ENCODE peak calls at places on chromosome 22, in six cellular contexts. R is endothelial cell of umbilical vein, F is prostate gland, L is AG04450, D is hepatocyte, Z is pancreas. C is an unnamed sample.

GRCh38 chr22:26097840-26098239 is 71.4 kb upstream of the SEZ6L start:
- DNase-seq in Z (no peak), R (no peak), L (no peak), F (no peak), D (no peak), C (no peak)

GRCh38 chr22:29149841-29150555 is 55.7 kb upstream of the EMID1 start:
- DNase-seq in Z (no peak), D (no peak), L (no peak), F (no peak), R (no peak), C (peak; percentile 71)

GRCh38 chr22:28907311-28908008 is 24.1 kb downstream of the ZNRF3 start:
- DNase-seq in Z (no peak), D (no peak), L (no peak), F (no peak), R (no peak), C (peak; percentile 31)

GRCh38 chr22:46703996-46704370 is 34.1 kb downstream of the CERK start:
- DNase-seq in Z (no peak), D (no peak), R (no peak), L (no peak), F (no peak), C (no peak)

GRCh38 chr22:19150482-19151328 is 613 bp upstream of the GSC2 start:
- DNase-seq in L (no peak), D (no peak), Z (no peak), F (no peak), R (no peak), C (no peak)

GRCh38 chr22:33274214-33274828 is 216.1 kb upstream of the SYN3 start:
- DNase-seq in Z (no peak), R (no peak), D (no peak), F (no peak), L (no peak), C (peak; percentile 34)

GRCh38 chr22:20807315-20807752 is 33.4 kb downstream of the SERPIND1 start:
- DNase-seq in D (peak; percentile 49), R (no peak), F (no peak), Z (no peak), L (peak; percentile 89), C (peak; percentile 36)

GRCh38 chr22:25849514-25849913 is 107.5 kb downstream of the MYO18B start:
- DNase-seq in F (no peak), D (no peak), Z (peak; percentile 41), L (no peak), R (no peak), C (no peak)

GRCh38 chr22:27462190-27462589 is 339.4 kb downstream of the MN1 start:
- DNase-seq in R (no peak), D (peak; percentile 44), L (no peak), F (no peak), Z (no peak), C (no peak)

GRCh38 chr22:23117275-23117674 is 24.5 kb downstream of the RSPH14 start:
- DNase-seq in Z (no peak), L (no peak), F (no peak), R (no peak), D (no peak), C (no peak)

GRCh38 chr22:32103648-32104326 is 55.3 kb downstream of the C22orf42 start:
- DNase-seq in F (no peak), Z (no peak), L (no peak), R (no peak), D (no peak), C (no peak)

GRCh38 chr22:48240165-48240934 is 1477.9 kb downstream of the TBC1D22A start:
- DNase-seq in L (no peak), Z (no peak), F (no peak), R (no peak), D (no peak), C (no peak)

GRCh38 chr22:22460635-22461034 is 47.9 kb downstream of the ZNF280B start:
- DNase-seq in Z (no peak), L (no peak), R (peak; percentile 17), D (peak; percentile 45), F (no peak), C (no peak)

GRCh38 chr22:32985899-32986772 is 72.0 kb downstream of the SYN3 start:
- DNase-seq in Z (peak; percentile 50), D (peak; percentile 91), R (peak; percentile 8), L (peak; percentile 44), F (peak; percentile 77), C (peak; percentile 79)

GRCh38 chr22:22936190-22936914 is 48.7 kb downstream of the IGLL5 start:
- DNase-seq in L (no peak), D (no peak), Z (no peak), R (no peak), F (no peak), C (no peak)

GRCh38 chr22:45785458-45785857 is 113.8 kb downstream of the ATXN10 start:
- DNase-seq in R (no peak), D (peak; percentile 32), F (peak; percentile 60), L (no peak), Z (no peak), C (no peak)

GRCh38 chr22:46303347-46303965 is 6.8 kb downstream of the GTSE1 start:
- DNase-seq in Z (no peak), R (no peak), F (no peak), D (no peak), L (no peak), C (no peak)

GRCh38 chr22:20439556-20439927 is 1.9 kb upstream of the SCARF2 start:
- DNase-seq in D (no peak), Z (no peak), R (no peak), F (no peak), L (no peak), C (no peak)

GRCh38 chr22:48758021-48758561 is 1069.6 kb downstream of the BRD1 start:
- DNase-seq in D (peak; percentile 73), R (no peak), L (no peak), Z (no peak), F (peak; percentile 1), C (no peak)

GRCh38 chr22:30426395-30427353 is 1.1 kb downstream of the MTFP1 start:
- DNase-seq in F (peak; percentile 82), D (peak; percentile 90), Z (peak; percentile 86), L (no peak), R (peak; percentile 90), C (peak; percentile 36)

GRCh38 chr22:20741634-20742581 is 32.0 kb upstream of the SERPIND1 start:
- DNase-seq in D (peak; percentile 42), Z (no peak), F (no peak), L (no peak), R (peak; percentile 34), C (peak; percentile 90)

GRCh38 chr22:24156915-24157782 is 24.1 kb upstream of the SUSD2 start:
- DNase-seq in F (peak; percentile 70), R (peak; percentile 75), L (no peak), D (peak; percentile 94), Z (peak; percentile 83), C (peak; percentile 83)

GRCh38 chr22:36931446-36931845 is 18.0 kb downstream of the CSF2RB start:
- DNase-seq in F (no peak), Z (no peak), D (no peak), L (no peak), R (no peak), C (no peak)

GRCh38 chr22:46422896-46423295 is 87.4 kb downstream of the TRMU start:
- DNase-seq in Z (no peak), R (no peak), D (no peak), F (no peak), L (no peak), C (no peak)

DNA sequence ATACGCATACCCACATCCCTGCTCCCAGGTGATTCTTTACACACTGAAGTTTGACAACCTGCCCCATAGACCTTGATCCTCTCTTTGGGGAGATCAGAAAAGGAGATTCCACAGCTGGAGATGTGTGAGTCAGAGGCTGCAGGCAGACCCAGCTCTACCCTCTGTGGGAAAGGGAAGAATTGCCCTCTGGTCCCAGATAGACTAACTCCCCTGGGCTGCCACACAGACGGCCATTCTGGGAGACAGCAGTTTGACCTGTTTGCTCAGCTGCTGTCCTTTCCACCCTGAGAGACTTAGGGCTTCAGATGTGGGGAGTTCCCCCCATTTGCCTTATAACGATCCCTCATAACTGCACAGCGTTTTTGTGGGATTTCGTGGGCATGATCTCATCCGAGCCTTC is 14.0 kb downstream of the FAM83F start:
- DNase-seq in L (no peak), F (no peak), R (no peak), Z (no peak), D (no peak), C (peak; percentile 73)
- H3K27ac ChIP-seq in L (no peak overlapping the region), F (no peak overlapping the region), R (no peak overlapping the region), Z (no peak overlapping the region), D (peak overlapping the region; percentile 27), C (peak overlapping the region; percentile 66)

GRCh38 chr22:43860831-43861230 is 1.5 kb downstream of the SULT4A1 start:
- DNase-seq in L (no peak), F (no peak), R (no peak), Z (no peak), D (no peak), C (no peak)

GRCh38 chr22:43860126-43860525 is 2.2 kb downstream of the SULT4A1 start:
- DNase-seq in D (no peak), Z (no peak), F (no peak), L (no peak), R (no peak), C (no peak)

GRCh38 chr22:43859621-43860020 is 2.7 kb downstream of the SULT4A1 start:
- DNase-seq in Z (no peak), L (no peak), F (no peak), D (no peak), R (no peak), C (no peak)

GRCh38 chr22:43858156-43858895 is 4.0 kb downstream of the SULT4A1 start:
- DNase-seq in F (no peak), R (no peak), L (no peak), D (no peak), Z (no peak), C (no peak)

GRCh38 chr22:43859176-43859575 is 3.1 kb downstream of the SULT4A1 start:
- DNase-seq in Z (no peak), F (no peak), L (no peak), R (no peak), D (no peak), C (no peak)
- H3K4me3 ChIP-seq in Z (no peak overlapping the region), F (no peak overlapping the region), L (no peak overlapping the region), R (no peak overlapping the region), D (no peak overlapping the region), C (no peak overlapping the region)

GRCh38 chr22:49941507-49942316 is 18.9 kb upstream of the PIM3 start:
- DNase-seq in F (no peak), L (no peak), Z (peak; percentile 22), R (no peak), D (no peak), C (no peak)

GRCh38 chr22:49936973-49937757 is 18.7 kb downstream of the CRELD2 start:
- DNase-seq in Z (peak; percentile 41), L (no peak), F (no peak), D (peak; percentile 33), R (peak; percentile 60), C (peak; percentile 79)

GRCh38 chr22:49937758-49938564 is 19.5 kb downstream of the CRELD2 start:
- DNase-seq in Z (peak; percentile 36), D (no peak), R (peak; percentile 89), F (no peak), L (no peak), C (peak; percentile 92)

GRCh38 chr22:49936018-49936972 is 17.9 kb downstream of the CRELD2 start:
- DNase-seq in L (peak; percentile 24), Z (peak; percentile 91), D (peak; percentile 96), R (peak; percentile 97), F (peak; percentile 80), C (peak; percentile 94)

GRCh38 chr22:49938565-49939136 is 20.2 kb downstream of the CRELD2 start:
- DNase-seq in F (no peak), R (no peak), Z (peak; percentile 23), D (no peak), L (no peak), C (no peak)
- H3K27ac ChIP-seq in F (no peak overlapping the region), R (peak overlapping the region; percentile 85), Z (no peak overlapping the region), D (no peak overlapping the region), L (no peak overlapping the region), C (peak overlapping the region; percentile 91)

DNA sequence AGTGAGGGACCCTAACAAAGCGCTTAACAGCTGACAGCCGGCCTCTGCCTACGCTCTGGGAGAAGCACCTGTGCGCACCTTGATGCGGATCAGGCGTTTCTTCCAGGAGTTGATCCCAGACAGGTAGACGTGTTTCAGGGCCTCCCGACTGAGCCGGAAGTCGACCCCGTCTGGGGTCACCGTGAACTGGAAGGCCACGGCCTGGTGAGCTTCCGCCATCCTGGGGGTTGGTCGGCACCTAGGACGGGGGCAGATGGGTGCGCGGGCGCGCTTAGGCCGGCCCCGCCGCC is 585 bp downstream of the CPT1B start:
- DNase-seq in R (no peak), F (no peak), D (no peak), L (no peak), Z (no peak), C (no peak)
- H3K4me3 ChIP-seq in R (no peak overlapping the region), F (no peak overlapping the region), D (no peak overlapping the region), L (no peak overlapping the region), Z (no peak overlapping the region), C (no peak overlapping the region)